ENCODE peak calls at places on chromosome 1, in seven cellular contexts. One of them, this sample, is unnamed.

GRCh38 chr1:109283748-109284600 is 1.0 kb upstream of the PSRC1 start:
- DNase-seq in heart right ventricle: no peak
- DNase-seq in neuronal stem cell: no peak
- DNase-seq in gastrocnemius medialis: no peak
- DNase-seq in pancreas: no peak
- DNase-seq in ovary: no peak
- DNase-seq in OCI-LY7: no peak
- DNase-seq in this sample: no peak

GRCh38 chr1:18927654-18928272 is 25.4 kb upstream of the ALDH4A1 start:
- DNase-seq in pancreas: no peak
- DNase-seq in OCI-LY7: peak
- DNase-seq in ovary: no peak
- DNase-seq in heart right ventricle: no peak
- DNase-seq in gastrocnemius medialis: no peak
- DNase-seq in neuronal stem cell: no peak
- DNase-seq in this sample: no peak

GRCh38 chr1:229159668-229160544 is 111.0 kb upstream of the RAB4A start:
- DNase-seq in gastrocnemius medialis: no peak
- DNase-seq in ovary: no peak
- DNase-seq in OCI-LY7: no peak
- DNase-seq in neuronal stem cell: no peak
- DNase-seq in pancreas: no peak
- DNase-seq in heart right ventricle: no peak
- DNase-seq in this sample: no peak

GRCh38 chr1:101748077-101748476 is 248.6 kb downstream of the OLFM3 start:
- DNase-seq in ovary: no peak
- DNase-seq in neuronal stem cell: no peak
- DNase-seq in gastrocnemius medialis: no peak
- DNase-seq in OCI-LY7: no peak
- DNase-seq in heart right ventricle: no peak
- DNase-seq in pancreas: no peak
- DNase-seq in this sample: no peak

GRCh38 chr1:94236021-94236491 is 1.3 kb downstream of the ARHGAP29 start:
- DNase-seq in gastrocnemius medialis: no peak
- DNase-seq in heart right ventricle: no peak
- DNase-seq in neuronal stem cell: peak
- DNase-seq in OCI-LY7: no peak
- DNase-seq in pancreas: no peak
- DNase-seq in ovary: no peak
- DNase-seq in this sample: no peak

GRCh38 chr1:51325878-51326755 is 4.2 kb downstream of the TTC39A start:
- DNase-seq in gastrocnemius medialis: no peak
- DNase-seq in pancreas: no peak
- DNase-seq in neuronal stem cell: no peak
- DNase-seq in heart right ventricle: no peak
- DNase-seq in ovary: no peak
- DNase-seq in OCI-LY7: no peak
- DNase-seq in this sample: no peak

GRCh38 chr1:228379165-228379460 is 27.5 kb downstream of the TRIM11 start:
- DNase-seq in ovary: peak
- DNase-seq in pancreas: no peak
- DNase-seq in OCI-LY7: no peak
- DNase-seq in neuronal stem cell: peak
- DNase-seq in heart right ventricle: peak
- DNase-seq in gastrocnemius medialis: no peak
- DNase-seq in this sample: no peak

GRCh38 chr1:5939268-5940060 is 52.8 kb downstream of the NPHP4 start:
- DNase-seq in pancreas: no peak
- DNase-seq in heart right ventricle: no peak
- DNase-seq in neuronal stem cell: no peak
- DNase-seq in gastrocnemius medialis: no peak
- DNase-seq in OCI-LY7: no peak
- DNase-seq in ovary: no peak
- DNase-seq in this sample: no peak

DNA sequence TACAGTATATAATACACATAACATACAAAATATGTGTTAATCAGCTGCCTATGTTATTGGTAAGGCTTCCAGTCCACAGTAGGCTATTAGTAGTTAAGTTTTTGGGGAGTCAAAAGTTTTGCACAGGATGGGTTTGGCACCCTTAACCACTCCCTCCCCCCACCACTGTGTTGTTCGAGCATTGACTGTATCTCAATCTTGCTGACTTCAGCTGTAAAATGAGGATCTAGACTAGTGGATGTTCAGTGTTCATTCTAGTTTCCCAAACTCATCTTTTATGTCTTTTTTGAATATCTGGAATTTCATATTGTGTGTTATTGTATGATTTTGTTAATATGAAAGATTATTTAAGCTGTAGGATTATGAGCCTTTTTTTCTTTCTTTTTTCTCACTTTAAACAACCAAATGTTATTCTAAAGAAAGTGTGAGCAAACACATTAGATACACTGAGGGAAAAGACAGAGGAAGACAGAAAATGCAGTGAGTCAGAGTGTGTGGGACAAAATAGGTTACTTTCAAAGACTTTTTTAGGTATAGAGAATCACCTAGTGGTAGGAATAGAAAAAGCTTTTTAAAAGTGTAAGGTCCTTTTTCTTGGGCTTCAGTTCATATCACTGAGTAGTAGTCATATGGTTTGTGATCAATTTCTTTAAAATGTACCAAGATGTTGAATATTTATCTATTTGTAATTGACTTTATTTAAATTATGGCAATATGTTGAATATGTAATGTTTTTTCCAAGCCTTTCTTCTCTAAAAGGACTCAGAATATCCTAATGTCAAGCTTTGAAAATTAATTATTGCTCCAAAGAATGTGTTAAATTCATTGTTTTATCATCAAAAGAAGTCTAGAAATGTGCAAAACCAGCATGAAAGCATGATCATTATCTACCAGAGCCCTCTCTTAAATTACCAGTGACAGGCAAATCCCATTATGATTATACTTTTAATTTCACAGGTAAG is 17.9 kb upstream of the CENPF start:
- DNase-seq in gastrocnemius medialis: no peak
- DNase-seq in ovary: no peak
- DNase-seq in pancreas: no peak
- DNase-seq in heart right ventricle: no peak
- DNase-seq in OCI-LY7: no peak
- DNase-seq in neuronal stem cell: no peak
- DNase-seq in this sample: no peak
- H3K27ac ChIP-seq in gastrocnemius medialis: no peak
- H3K27ac ChIP-seq in ovary: no peak
- H3K27ac ChIP-seq in pancreas: no peak
- H3K27ac ChIP-seq in heart right ventricle: no peak
- H3K27ac ChIP-seq in OCI-LY7: no peak
- H3K27ac ChIP-seq in neuronal stem cell: no peak
- H3K27ac ChIP-seq in this sample: no peak

GRCh38 chr1:240074422-240074821 is 17.3 kb upstream of the FMN2 start:
- DNase-seq in pancreas: no peak
- DNase-seq in ovary: no peak
- DNase-seq in OCI-LY7: no peak
- DNase-seq in heart right ventricle: no peak
- DNase-seq in gastrocnemius medialis: no peak
- DNase-seq in neuronal stem cell: no peak
- DNase-seq in this sample: no peak

GRCh38 chr1:240073097-240073496 is 18.6 kb upstream of the FMN2 start:
- DNase-seq in heart right ventricle: no peak
- DNase-seq in pancreas: no peak
- DNase-seq in OCI-LY7: no peak
- DNase-seq in gastrocnemius medialis: no peak
- DNase-seq in neuronal stem cell: no peak
- DNase-seq in ovary: no peak
- DNase-seq in this sample: no peak

GRCh38 chr1:240070188-240070587 is 21.5 kb upstream of the FMN2 start:
- DNase-seq in OCI-LY7: no peak
- DNase-seq in neuronal stem cell: no peak
- DNase-seq in gastrocnemius medialis: no peak
- DNase-seq in pancreas: no peak
- DNase-seq in heart right ventricle: no peak
- DNase-seq in ovary: no peak
- DNase-seq in this sample: no peak
- H3K27ac ChIP-seq in OCI-LY7: no peak
- H3K27ac ChIP-seq in neuronal stem cell: no peak
- H3K27ac ChIP-seq in gastrocnemius medialis: no peak
- H3K27ac ChIP-seq in pancreas: no peak
- H3K27ac ChIP-seq in heart right ventricle: no peak
- H3K27ac ChIP-seq in ovary: no peak
- H3K27ac ChIP-seq in this sample: no peak

GRCh38 chr1:226994357-226995063 is 54.4 kb downstream of the COQ8A start:
- DNase-seq in heart right ventricle: no peak
- DNase-seq in pancreas: no peak
- DNase-seq in ovary: no peak
- DNase-seq in gastrocnemius medialis: no peak
- DNase-seq in OCI-LY7: no peak
- DNase-seq in neuronal stem cell: peak
- DNase-seq in this sample: no peak
- H3K27ac ChIP-seq in heart right ventricle: no peak
- H3K27ac ChIP-seq in pancreas: no peak
- H3K27ac ChIP-seq in ovary: no peak
- H3K27ac ChIP-seq in gastrocnemius medialis: peak
- H3K27ac ChIP-seq in OCI-LY7: no peak
- H3K27ac ChIP-seq in neuronal stem cell: peak
- H3K27ac ChIP-seq in this sample: no peak

GRCh38 chr1:14599173-14599754 is 779 bp downstream of the KAZN start:
- DNase-seq in OCI-LY7: no peak
- DNase-seq in pancreas: no peak
- DNase-seq in heart right ventricle: no peak
- DNase-seq in gastrocnemius medialis: no peak
- DNase-seq in neuronal stem cell: peak
- DNase-seq in ovary: no peak
- DNase-seq in this sample: no peak
- H3K27ac ChIP-seq in OCI-LY7: no peak
- H3K27ac ChIP-seq in pancreas: no peak
- H3K27ac ChIP-seq in heart right ventricle: no peak
- H3K27ac ChIP-seq in gastrocnemius medialis: no peak
- H3K27ac ChIP-seq in neuronal stem cell: peak
- H3K27ac ChIP-seq in ovary: no peak
- H3K27ac ChIP-seq in this sample: no peak

GRCh38 chr1:85318217-85318616 is 41.8 kb upstream of the BCL10 start:
- DNase-seq in gastrocnemius medialis: no peak
- DNase-seq in OCI-LY7: no peak
- DNase-seq in pancreas: no peak
- DNase-seq in neuronal stem cell: no peak
- DNase-seq in ovary: no peak
- DNase-seq in heart right ventricle: no peak
- DNase-seq in this sample: no peak
- H3K27ac ChIP-seq in gastrocnemius medialis: no peak
- H3K27ac ChIP-seq in OCI-LY7: no peak
- H3K27ac ChIP-seq in pancreas: no peak
- H3K27ac ChIP-seq in neuronal stem cell: no peak
- H3K27ac ChIP-seq in ovary: no peak
- H3K27ac ChIP-seq in heart right ventricle: no peak
- H3K27ac ChIP-seq in this sample: no peak

DNA sequence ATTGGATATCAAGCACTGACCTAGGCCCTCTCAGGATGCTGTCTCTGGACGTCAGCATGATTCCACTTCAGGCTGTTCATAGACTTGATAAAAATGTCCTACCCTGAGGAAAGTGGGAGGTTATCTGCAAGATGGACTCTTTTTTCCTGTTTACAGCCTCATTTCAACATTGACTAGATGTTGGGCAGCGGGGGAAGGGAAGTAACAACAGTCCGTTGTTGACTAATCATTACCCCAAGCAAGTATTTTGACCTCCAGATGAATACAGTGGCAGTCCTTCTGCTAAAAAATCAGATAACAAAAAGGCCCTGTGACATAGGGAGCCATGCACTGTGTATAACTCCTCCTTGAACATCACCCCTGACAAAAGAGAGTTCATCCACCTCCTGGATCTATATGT is 5.2 kb downstream of the NPL start:
- DNase-seq in ovary: no peak
- DNase-seq in gastrocnemius medialis: no peak
- DNase-seq in neuronal stem cell: no peak
- DNase-seq in OCI-LY7: no peak
- DNase-seq in heart right ventricle: no peak
- DNase-seq in pancreas: no peak
- DNase-seq in this sample: no peak
- H3K27ac ChIP-seq in ovary: no peak
- H3K27ac ChIP-seq in gastrocnemius medialis: no peak
- H3K27ac ChIP-seq in neuronal stem cell: no peak
- H3K27ac ChIP-seq in OCI-LY7: no peak
- H3K27ac ChIP-seq in heart right ventricle: peak
- H3K27ac ChIP-seq in pancreas: peak
- H3K27ac ChIP-seq in this sample: peak

GRCh38 chr1:223723351-223723904 is 11.1 kb downstream of the CAPN2 start:
- DNase-seq in gastrocnemius medialis: no peak
- DNase-seq in ovary: no peak
- DNase-seq in neuronal stem cell: no peak
- DNase-seq in OCI-LY7: no peak
- DNase-seq in pancreas: no peak
- DNase-seq in heart right ventricle: no peak
- DNase-seq in this sample: no peak
- H3K27ac ChIP-seq in gastrocnemius medialis: peak
- H3K27ac ChIP-seq in ovary: no peak
- H3K27ac ChIP-seq in neuronal stem cell: no peak
- H3K27ac ChIP-seq in OCI-LY7: no peak
- H3K27ac ChIP-seq in pancreas: no peak
- H3K27ac ChIP-seq in heart right ventricle: no peak
- H3K27ac ChIP-seq in this sample: no peak

This sample was measured in caudate nucleus.